ENCODE peak calls at places on chromosome 5, in nine cellular contexts. D is dorsolateral prefrontal cortex, X is nucleus accumbens, E is HT1080, N is fibroblast of mammary gland, Q is DMS 273 treated with DMSO at 0.1 percent for 48 hours, Y is brain microvascular endothelial cell, C is AML-193, K is tibial nerve. Z is an unnamed sample.

GRCh38 chr5:181218795-181219124 is 4.3 kb upstream of the TRIM41 start:
- DNase-seq in X (no peak), K (no peak), Q (no peak), N (no peak), E (no peak), D (no peak), C (no peak), Y (no peak), Z (no peak)

GRCh38 chr5:96781031-96781733 is 26.6 kb downstream of the ERAP1 start:
- DNase-seq in K (no peak), Q (no peak), Y (peak), N (peak), E (peak), X (no peak), C (no peak), D (no peak), Z (no peak)

GRCh38 chr5:79974896-79975295 is 16.2 kb downstream of the MTX3 start:
- DNase-seq in K (no peak), E (peak), Y (no peak), N (peak), X (no peak), Q (no peak), C (no peak), D (no peak), Z (no peak)

GRCh38 chr5:172407241-172407691 is 47.1 kb downstream of the SH3PXD2B start:
- DNase-seq in N (peak), Q (no peak), C (no peak), X (no peak), Y (no peak), D (no peak), E (no peak), K (no peak), Z (peak)

GRCh38 chr5:43209060-43209459 is 17.0 kb downstream of the NIM1K start:
- DNase-seq in C (no peak), K (no peak), D (no peak), N (no peak), X (no peak), E (no peak), Q (no peak), Y (no peak), Z (no peak)

GRCh38 chr5:91271999-91272398 is 111.1 kb downstream of the ARRDC3 start:
- DNase-seq in X (no peak), E (no peak), Y (no peak), Q (no peak), C (no peak), K (no peak), N (no peak), D (no peak), Z (no peak)

GRCh38 chr5:170745481-170746061 is 38.0 kb upstream of the GABRP start:
- DNase-seq in D (no peak), N (no peak), Q (no peak), C (no peak), K (no peak), X (no peak), E (peak), Y (no peak), Z (no peak)

GRCh38 chr5:131413605-131414559 is 150.0 kb downstream of the CDC42SE2 start:
- DNase-seq in Q (no peak), Y (no peak), C (no peak), D (no peak), E (no peak), N (peak), K (no peak), X (no peak), Z (no peak)

GRCh38 chr5:179623906-179624741 is 653 bp upstream of the HNRNPH1 start:
- DNase-seq in E (peak), D (peak), K (no peak), N (peak), C (peak), Q (no peak), Y (peak), X (no peak), Z (peak)

GRCh38 chr5:37792976-37793328 is 46.9 kb downstream of the GDNF start:
- DNase-seq in K (no peak), X (no peak), D (no peak), C (no peak), E (peak), Y (peak), Q (no peak), N (peak), Z (no peak)

GRCh38 chr5:126095001-126095400 is 328.2 kb upstream of the GRAMD2B start:
- DNase-seq in N (no peak), Q (no peak), C (no peak), E (no peak), Y (no peak), X (no peak), K (no peak), D (no peak), Z (no peak)

GRCh38 chr5:88826959-88827585 is 55.9 kb downstream of the MEF2C start:
- DNase-seq in N (peak), X (peak), C (peak), Q (no peak), D (no peak), K (peak), E (peak), Y (peak), Z (no peak)

GRCh38 chr5:73902327-73903051 is 276.5 kb downstream of the ARHGEF28 start:
- DNase-seq in D (no peak), K (no peak), E (peak), X (no peak), N (peak), Q (peak), Y (peak), C (peak), Z (no peak)

GRCh38 chr5:176610430-176610763 is 441 bp upstream of the GPRIN1 start:
- DNase-seq in K (no peak), X (no peak), Y (no peak), E (no peak), Q (no peak), C (no peak), D (no peak), N (no peak), Z (no peak)

GRCh38 chr5:30650311-30650710 is 543.2 kb upstream of the CDH6 start:
- DNase-seq in X (no peak), Y (no peak), N (no peak), C (no peak), D (no peak), E (no peak), Q (no peak), K (no peak), Z (no peak)

GRCh38 chr5:71483355-71483754 is 27.9 kb downstream of the BDP1 start:
- DNase-seq in K (no peak), X (no peak), C (no peak), Q (no peak), N (peak), E (peak), D (no peak), Y (peak), Z (no peak)

GRCh38 chr5:136446565-136446964 is 81.2 kb upstream of the TRPC7 start:
- DNase-seq in Q (no peak), D (no peak), C (no peak), X (no peak), N (no peak), Y (no peak), E (peak), K (no peak), Z (no peak)

GRCh38 chr5:140595538-140595937 is 30.9 kb downstream of the SLC35A4 start:
- DNase-seq in K (peak), C (peak), Y (no peak), E (no peak), X (no peak), N (no peak), Q (no peak), D (no peak), Z (no peak)

GRCh38 chr5:3026099-3026498 is 274.6 kb upstream of the IRX2 start:
- DNase-seq in C (no peak), Y (no peak), E (no peak), N (no peak), X (no peak), D (no peak), K (no peak), Q (no peak), Z (no peak)

GRCh38 chr5:134151723-134152122 is 25.0 kb downstream of the SKP1 start:
- DNase-seq in K (no peak), E (no peak), Q (no peak), C (no peak), X (no peak), Y (no peak), N (peak), D (no peak), Z (no peak)

GRCh38 chr5:150113047-150113744 is 26.8 kb upstream of the CSF1R start:
- DNase-seq in X (no peak), K (peak), E (no peak), Q (no peak), C (no peak), D (no peak), Y (no peak), N (peak), Z (no peak)

GRCh38 chr5:138110266-138110963 is 26.6 kb downstream of the WNT8A start:
- DNase-seq in C (no peak), K (no peak), X (no peak), N (no peak), Y (no peak), Q (no peak), D (no peak), E (peak), Z (no peak)

GRCh38 chr5:148569948-148570347 is 84.4 kb downstream of the HTR4 start:
- DNase-seq in Q (no peak), K (no peak), C (no peak), E (no peak), X (no peak), D (no peak), N (no peak), Y (no peak), Z (no peak)

GRCh38 chr5:56827043-56827442 is 11.7 kb downstream of the MAP3K1 start:
- DNase-seq in Q (no peak), N (no peak), K (no peak), D (no peak), E (peak), Y (no peak), C (no peak), X (no peak), Z (no peak)

GRCh38 chr5:111741270-111741669 is 15.7 kb downstream of the NREP start:
- DNase-seq in Q (no peak), N (peak), K (no peak), C (no peak), D (no peak), X (no peak), E (no peak), Y (no peak), Z (no peak)

GRCh38 chr5:61964199-61964598 is 341.8 kb upstream of the KIF2A start:
- DNase-seq in N (peak), X (no peak), K (no peak), Q (no peak), Y (peak), E (peak), D (no peak), C (no peak), Z (no peak)

GRCh38 chr5:128854931-128855330 is 110.4 kb upstream of the SLC27A6 start:
- DNase-seq in E (no peak), N (no peak), D (no peak), C (no peak), Y (no peak), Q (no peak), X (no peak), K (no peak), Z (no peak)

Z was measured in head of caudate nucleus.